ENCODE peak calls at places on chromosomes 5 and 9, in five cellular contexts. S, H, P, I and O are unnamed samples.

GRCh38 chr5:151480859-151481258 is 33.5 kb downstream of the SLC36A1 start:
- DNase-seq in I (no peak), P (peak), S (peak), H (no peak), O (peak)

GRCh38 chr9:19999491-20000057 is 210.7 kb upstream of the SLC24A2 start:
- DNase-seq in S (no peak), H (peak), P (peak), I (no peak), O (peak)

GRCh38 chr5:137114529-137114928 is 384.6 kb downstream of the SPOCK1 start:
- DNase-seq in H (no peak), I (peak), S (no peak), P (peak), O (no peak)

GRCh38 chr5:36236801-36237200 is 4.9 kb downstream of the NADK2 start:
- DNase-seq in H (no peak), P (no peak), S (no peak), I (no peak), O (no peak)

GRCh38 chr5:170173227-170173626 is 59.6 kb upstream of the C5orf58 start:
- DNase-seq in H (no peak), S (no peak), P (peak), I (peak), O (no peak)

GRCh38 chr9:127776195-127776918 is 2.1 kb downstream of the SH2D3C start:
- DNase-seq in P (no peak), I (no peak), H (peak), S (peak), O (no peak)

GRCh38 chr5:54257366-54258118 is 52.8 kb downstream of the ARL15 start:
- DNase-seq in S (no peak), H (no peak), P (peak), I (no peak), O (no peak)

GRCh38 chr5:84239509-84239908 is 145.2 kb downstream of the EDIL3 start:
- DNase-seq in P (peak), H (no peak), S (no peak), I (no peak), O (peak)

GRCh38 chr5:152689275-152689711 is 284.2 kb upstream of the NMUR2 start:
- DNase-seq in P (no peak), S (no peak), H (no peak), I (no peak), O (no peak)

GRCh38 chr5:80191991-80192398 is 63.9 kb downstream of the SERINC5 start:
- DNase-seq in S (peak), P (no peak), H (no peak), I (no peak), O (no peak)

GRCh38 chr5:116075117-116075910 is 9.5 kb upstream of the COMMD10 start:
- DNase-seq in P (no peak), I (no peak), H (peak), S (no peak), O (peak)

GRCh38 chr5:93611900-93612898 is 29.2 kb downstream of the NR2F1 start:
- DNase-seq in H (no peak), S (peak), I (peak), P (no peak), O (peak)

GRCh38 chr9:3498691-3499090 is 27.1 kb downstream of the RFX3 start:
- DNase-seq in P (peak), S (no peak), H (no peak), I (no peak), O (peak)

GRCh38 chr5:59178482-59178881 is 595.6 kb downstream of the RAB3C start:
- DNase-seq in S (no peak), I (no peak), P (no peak), H (peak), O (no peak)

GRCh38 chr5:64147849-64148441 is 17.7 kb upstream of the RNF180 start:
- DNase-seq in P (peak), H (no peak), I (peak), S (peak), O (peak)

GRCh38 chr9:26748449-26749058 is 144.0 kb downstream of the CAAP1 start:
- DNase-seq in H (no peak), I (no peak), P (no peak), S (no peak), O (no peak)

GRCh38 chr9:105901514-105902109 is 207.3 kb downstream of the TMEM38B start:
- DNase-seq in S (peak), P (no peak), H (peak), I (peak), O (peak)

GRCh38 chr5:13188393-13188792 is 756.1 kb downstream of the DNAH5 start:
- DNase-seq in S (no peak), I (no peak), P (peak), H (no peak), O (no peak)

GRCh38 chr5:111857633-111858032 is 100.6 kb upstream of the NREP start:
- DNase-seq in S (no peak), I (no peak), P (no peak), H (no peak), O (no peak)
- H3K4me3 ChIP-seq in S (no peak), I (no peak), P (no peak), H (no peak), O (no peak)

GRCh38 chr9:136578915-136579637 is 33.2 kb upstream of the NOTCH1 start:
- DNase-seq in P (no peak), S (no peak), H (no peak), I (peak), O (no peak)
- TF ChIP-seq CTCF in P (no peak), S (peak), H (peak), I (no peak), O (no peak)

GRCh38 chr9:17631396-17631795 is 52.5 kb downstream of the SH3GL2 start:
- DNase-seq in I (no peak), H (no peak), S (no peak), P (no peak), O (peak)

GRCh38 chr9:17625644-17626388 is 47.0 kb downstream of the SH3GL2 start:
- DNase-seq in P (no peak), H (no peak), S (no peak), I (no peak), O (peak)

GRCh38 chr9:17628617-17629016 is 49.8 kb downstream of the SH3GL2 start:
- DNase-seq in P (no peak), H (no peak), I (no peak), S (no peak), O (no peak)

GRCh38 chr9:17627641-17628040 is 48.8 kb downstream of the SH3GL2 start:
- DNase-seq in S (no peak), H (no peak), I (no peak), P (no peak), O (peak)

DNA sequence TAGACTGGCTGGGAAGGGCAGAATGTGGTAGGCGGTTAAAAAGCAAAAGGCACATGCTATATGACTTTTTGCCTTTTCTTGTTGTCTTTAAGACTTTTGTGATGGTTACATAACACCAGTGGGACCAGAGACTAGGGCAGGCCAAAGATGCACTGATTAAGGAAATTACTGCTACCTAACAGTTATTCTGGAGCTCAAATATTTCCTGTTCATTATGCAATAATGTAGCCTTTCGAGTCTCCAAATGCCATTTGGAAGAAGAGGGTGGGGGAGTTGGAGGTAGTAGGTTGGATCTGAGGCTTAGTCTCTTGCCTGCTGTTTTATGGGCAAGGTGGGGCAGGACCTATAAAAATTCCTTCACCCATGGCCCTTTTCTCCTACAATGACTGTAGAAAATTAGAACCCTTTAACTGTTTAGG is 51.7 kb downstream of the SH3GL2 start:
- DNase-seq in P (no peak), I (no peak), S (peak), H (no peak), O (no peak)
- H3K4me3 ChIP-seq in P (no peak), I (no peak), S (no peak), H (no peak), O (no peak)

GRCh38 chr9:93814561-93814960 is 140.6 kb downstream of the BARX1 start:
- DNase-seq in I (no peak), H (no peak), P (no peak), S (peak), O (no peak)
- TF ChIP-seq CTCF in I (no peak), H (no peak), P (no peak), S (peak), O (no peak)

DNA sequence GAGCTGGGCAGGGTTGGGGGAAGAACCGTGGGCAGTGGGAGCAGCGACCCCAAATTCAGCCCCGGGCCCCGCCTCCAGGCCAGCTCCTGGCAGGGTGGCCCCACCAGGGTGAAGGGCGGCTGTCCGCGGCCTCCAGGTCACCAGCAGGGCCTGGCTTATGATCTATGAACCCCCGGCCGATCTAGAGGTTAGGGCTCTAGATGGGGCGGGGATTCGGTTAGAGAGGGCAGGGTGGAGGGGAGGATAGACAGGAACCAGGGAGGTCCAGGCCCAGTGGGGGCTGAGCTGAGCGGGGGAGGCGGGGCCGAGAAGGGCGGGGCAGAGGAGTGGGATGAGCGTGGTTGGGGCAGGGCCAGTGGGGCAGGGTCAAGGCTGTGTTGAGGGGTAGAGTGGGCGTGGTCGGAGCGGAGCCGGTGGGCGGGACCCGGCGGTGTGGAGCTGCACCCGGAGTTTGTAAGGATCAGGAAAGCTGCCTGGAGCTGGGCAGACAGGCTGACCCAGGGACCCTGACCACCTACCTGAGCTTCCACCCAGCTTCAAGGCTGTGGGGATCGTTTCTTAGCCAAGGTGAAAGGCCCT is 29.3 kb upstream of the OBP2B start:
- DNase-seq in I (peak), P (no peak), H (peak), S (peak), O (peak)
- H3K4me3 ChIP-seq in I (peak), P (no peak), H (no peak), S (peak), O (no peak)

GRCh38 chr9:129887210-129888084 is 52.2 kb downstream of the USP20 start:
- DNase-seq in H (no peak), S (no peak), I (no peak), P (peak), O (peak)
- TF ChIP-seq CTCF in H (peak), S (no peak), I (no peak), P (peak), O (peak)

GRCh38 chr9:130745829-130746228 is 52.2 kb downstream of the EXOSC2 start:
- DNase-seq in P (no peak), S (no peak), H (no peak), I (no peak), O (peak)

GRCh38 chr9:130741831-130742449 is 48.4 kb downstream of the EXOSC2 start:
- DNase-seq in H (no peak), S (no peak), I (peak), P (peak), O (peak)

GRCh38 chr9:130745210-130745800 is 51.7 kb downstream of the EXOSC2 start:
- DNase-seq in H (no peak), S (no peak), I (no peak), P (no peak), O (peak)

GRCh38 chr9:130743644-130744043 is 50.1 kb downstream of the EXOSC2 start:
- DNase-seq in H (no peak), I (no peak), S (no peak), P (no peak), O (no peak)

DNA sequence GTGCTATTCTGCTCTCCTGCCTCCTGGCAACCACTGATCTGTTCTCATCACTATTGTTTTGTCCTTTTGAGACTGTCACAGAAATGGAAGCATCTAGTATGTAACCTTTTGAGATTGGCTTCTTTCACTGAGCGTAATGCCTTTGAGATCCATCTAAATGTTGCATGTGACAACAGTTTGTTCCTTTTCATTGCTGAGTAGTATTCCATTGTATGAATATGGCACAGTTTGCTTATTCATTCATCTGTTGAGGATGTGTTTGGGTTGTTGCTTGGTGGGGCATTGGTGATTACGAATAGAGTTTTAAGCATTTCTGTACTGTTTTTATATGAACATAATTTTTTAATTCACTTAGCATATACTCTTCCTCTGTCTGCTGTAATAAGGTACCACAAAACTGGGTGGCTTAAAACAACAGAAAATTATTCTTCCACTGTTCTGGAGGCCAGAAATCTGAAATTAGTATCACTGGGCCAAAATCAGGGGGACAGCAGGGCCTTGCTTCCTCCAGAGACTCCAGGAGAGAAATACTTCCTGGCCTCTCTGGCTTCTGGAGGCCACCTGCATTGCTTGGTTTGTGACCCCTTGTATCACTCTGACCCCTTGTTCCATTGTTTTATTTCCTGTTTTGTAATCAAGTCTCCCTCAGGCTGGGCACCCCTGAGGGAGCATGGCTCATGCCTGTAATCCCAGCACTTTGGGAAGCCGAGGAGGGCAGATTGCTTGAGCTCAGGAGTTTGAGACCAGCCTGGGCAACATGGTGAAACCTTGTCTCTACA is 53.0 kb downstream of the EXOSC2 start:
- DNase-seq in I (no peak), H (no peak), S (no peak), P (no peak), O (no peak)
- H3K4me3 ChIP-seq in I (no peak), H (no peak), S (no peak), P (no peak), O (no peak)

DNA sequence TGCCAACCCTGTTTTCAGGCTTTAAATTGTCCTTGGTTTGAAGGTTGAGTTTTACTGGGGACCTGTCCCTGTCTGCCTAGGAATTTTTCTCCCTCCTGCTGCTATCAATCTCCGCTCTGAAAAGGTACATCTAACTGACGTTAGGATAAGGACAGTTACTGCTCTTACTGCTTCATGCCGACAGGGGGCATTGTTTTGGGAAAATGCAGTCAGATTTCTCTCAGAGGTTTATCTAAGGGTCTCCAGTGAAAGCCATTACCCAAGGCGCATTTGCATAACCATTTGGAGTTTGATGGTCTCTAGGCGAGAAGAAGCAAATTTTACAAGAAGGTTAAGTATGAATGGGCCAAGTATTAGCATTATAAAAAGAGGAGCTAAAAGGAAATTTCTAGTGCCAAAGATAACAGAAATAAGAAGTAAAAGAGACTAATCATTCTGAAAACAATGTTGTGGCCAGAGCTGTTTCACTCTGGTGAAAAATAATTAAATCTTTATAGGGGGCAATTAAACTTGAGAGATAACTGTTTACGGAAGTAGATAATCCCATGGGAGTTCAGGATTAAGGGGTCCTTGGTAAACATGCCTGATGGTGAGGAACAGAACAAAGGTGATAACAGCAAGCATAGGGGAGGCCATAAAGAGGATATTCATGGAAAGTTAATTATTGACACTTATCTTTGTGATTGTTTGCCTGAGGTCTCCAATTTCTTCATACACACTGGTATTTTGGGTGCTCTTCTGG is 605.0 kb downstream of the MTRR start:
- DNase-seq in P (no peak), I (no peak), S (peak), H (no peak), O (no peak)
- TF ChIP-seq CTCF in P (peak), I (no peak), S (peak), H (no peak), O (no peak)